ENCODE peak calls at places on chromosomes 6 and 20, in six cellular contexts. One of them, this sample, is unnamed.

GRCh38 chr6:77880501-77880900 is 227.7 kb downstream of the MEI4 start:
- DNase-seq in effector memory CD4-positive, alpha-beta T cell: no peak
- DNase-seq in sigmoid colon: no peak
- DNase-seq in right cardiac atrium: no peak
- DNase-seq in CD4-positive, CD25-positive, alpha-beta regulatory T cell: no peak
- DNase-seq in dorsolateral prefrontal cortex: no peak
- DNase-seq in this sample: no peak

GRCh38 chr20:38863024-38863851 is 57.7 kb downstream of the PPP1R16B start:
- DNase-seq in effector memory CD4-positive, alpha-beta T cell: peak; percentile 53
- DNase-seq in sigmoid colon: no peak
- DNase-seq in right cardiac atrium: no peak
- DNase-seq in CD4-positive, CD25-positive, alpha-beta regulatory T cell: peak; percentile 30
- DNase-seq in dorsolateral prefrontal cortex: no peak
- DNase-seq in this sample: no peak

GRCh38 chr20:25000268-25000801 is 7.8 kb upstream of the APMAP start:
- DNase-seq in effector memory CD4-positive, alpha-beta T cell: no peak
- DNase-seq in sigmoid colon: peak; percentile 91
- DNase-seq in right cardiac atrium: peak; percentile 79
- DNase-seq in CD4-positive, CD25-positive, alpha-beta regulatory T cell: no peak
- DNase-seq in dorsolateral prefrontal cortex: peak; percentile 59
- DNase-seq in this sample: no peak

GRCh38 chr6:38283734-38284362 is 355.9 kb downstream of the BTBD9 start:
- DNase-seq in effector memory CD4-positive, alpha-beta T cell: no peak
- DNase-seq in sigmoid colon: no peak
- DNase-seq in right cardiac atrium: no peak
- DNase-seq in CD4-positive, CD25-positive, alpha-beta regulatory T cell: no peak
- DNase-seq in dorsolateral prefrontal cortex: no peak
- DNase-seq in this sample: no peak

GRCh38 chr6:15663057-15663638 is 320 bp upstream of the DTNBP1 start:
- DNase-seq in effector memory CD4-positive, alpha-beta T cell: no peak
- DNase-seq in sigmoid colon: no peak
- DNase-seq in right cardiac atrium: no peak
- DNase-seq in CD4-positive, CD25-positive, alpha-beta regulatory T cell: no peak
- DNase-seq in dorsolateral prefrontal cortex: no peak
- DNase-seq in this sample: no peak

GRCh38 chr20:31665753-31666152 is 28.0 kb downstream of the COX4I2 start:
- DNase-seq in effector memory CD4-positive, alpha-beta T cell: no peak
- DNase-seq in sigmoid colon: no peak
- DNase-seq in right cardiac atrium: no peak
- DNase-seq in CD4-positive, CD25-positive, alpha-beta regulatory T cell: no peak
- DNase-seq in dorsolateral prefrontal cortex: no peak
- DNase-seq in this sample: no peak

GRCh38 chr20:41398408-41398807 is 31.8 kb upstream of the EMILIN3 start:
- DNase-seq in effector memory CD4-positive, alpha-beta T cell: no peak
- DNase-seq in sigmoid colon: peak; percentile 85
- DNase-seq in right cardiac atrium: peak; percentile 75
- DNase-seq in CD4-positive, CD25-positive, alpha-beta regulatory T cell: no peak
- DNase-seq in dorsolateral prefrontal cortex: no peak
- DNase-seq in this sample: no peak

GRCh38 chr6:105786449-105786848 is 299.7 kb upstream of the PRDM1 start:
- DNase-seq in effector memory CD4-positive, alpha-beta T cell: no peak
- DNase-seq in sigmoid colon: no peak
- DNase-seq in right cardiac atrium: no peak
- DNase-seq in CD4-positive, CD25-positive, alpha-beta regulatory T cell: no peak
- DNase-seq in dorsolateral prefrontal cortex: no peak
- DNase-seq in this sample: no peak

GRCh38 chr6:157989541-157990289 is 8.1 kb downstream of the SYNJ2 start:
- DNase-seq in effector memory CD4-positive, alpha-beta T cell: no peak
- DNase-seq in sigmoid colon: peak; percentile 90
- DNase-seq in right cardiac atrium: peak; percentile 90
- DNase-seq in CD4-positive, CD25-positive, alpha-beta regulatory T cell: no peak
- DNase-seq in dorsolateral prefrontal cortex: no peak
- DNase-seq in this sample: peak; percentile 79

GRCh38 chr6:138620630-138621029 is 121.3 kb upstream of the NHSL1 start:
- DNase-seq in effector memory CD4-positive, alpha-beta T cell: no peak
- DNase-seq in sigmoid colon: no peak
- DNase-seq in right cardiac atrium: no peak
- DNase-seq in CD4-positive, CD25-positive, alpha-beta regulatory T cell: no peak
- DNase-seq in dorsolateral prefrontal cortex: no peak
- DNase-seq in this sample: no peak

GRCh38 chr6:13767121-13767794 is 47.1 kb downstream of the MCUR1 start:
- DNase-seq in effector memory CD4-positive, alpha-beta T cell: peak; percentile 11
- DNase-seq in sigmoid colon: peak; percentile 89
- DNase-seq in right cardiac atrium: peak; percentile 71
- DNase-seq in CD4-positive, CD25-positive, alpha-beta regulatory T cell: peak; percentile 32
- DNase-seq in dorsolateral prefrontal cortex: peak; percentile 59
- DNase-seq in this sample: no peak

GRCh38 chr20:53346266-53346665 is 247.4 kb downstream of the ZNF217 start:
- DNase-seq in effector memory CD4-positive, alpha-beta T cell: no peak
- DNase-seq in sigmoid colon: no peak
- DNase-seq in right cardiac atrium: no peak
- DNase-seq in CD4-positive, CD25-positive, alpha-beta regulatory T cell: no peak
- DNase-seq in dorsolateral prefrontal cortex: no peak
- DNase-seq in this sample: no peak

GRCh38 chr6:90790058-90790457 is 203.2 kb upstream of the MAP3K7 start:
- DNase-seq in effector memory CD4-positive, alpha-beta T cell: no peak
- DNase-seq in sigmoid colon: no peak
- DNase-seq in right cardiac atrium: peak; percentile 23
- DNase-seq in CD4-positive, CD25-positive, alpha-beta regulatory T cell: no peak
- DNase-seq in dorsolateral prefrontal cortex: no peak
- DNase-seq in this sample: no peak

GRCh38 chr6:17927705-17928104 is 59.7 kb downstream of the KIF13A start:
- DNase-seq in effector memory CD4-positive, alpha-beta T cell: no peak
- DNase-seq in sigmoid colon: no peak
- DNase-seq in right cardiac atrium: peak; percentile 83
- DNase-seq in CD4-positive, CD25-positive, alpha-beta regulatory T cell: no peak
- DNase-seq in dorsolateral prefrontal cortex: no peak
- DNase-seq in this sample: no peak
- H3K27ac ChIP-seq in effector memory CD4-positive, alpha-beta T cell: no peak overlapping the region
- H3K27ac ChIP-seq in sigmoid colon: peak overlapping the region; percentile 24
- H3K27ac ChIP-seq in right cardiac atrium: peak overlapping the region; percentile 98
- H3K27ac ChIP-seq in CD4-positive, CD25-positive, alpha-beta regulatory T cell: no peak overlapping the region
- H3K27ac ChIP-seq in dorsolateral prefrontal cortex: peak overlapping the region; percentile 73
- H3K27ac ChIP-seq in this sample: peak overlapping the region; percentile 17

GRCh38 chr6:166440729-166441128 is 58.0 kb upstream of the MPC1 start:
- DNase-seq in effector memory CD4-positive, alpha-beta T cell: no peak
- DNase-seq in sigmoid colon: no peak
- DNase-seq in right cardiac atrium: no peak
- DNase-seq in CD4-positive, CD25-positive, alpha-beta regulatory T cell: no peak
- DNase-seq in dorsolateral prefrontal cortex: no peak
- DNase-seq in this sample: no peak

GRCh38 chr6:166439366-166440091 is 56.8 kb upstream of the MPC1 start:
- DNase-seq in effector memory CD4-positive, alpha-beta T cell: no peak
- DNase-seq in sigmoid colon: no peak
- DNase-seq in right cardiac atrium: no peak
- DNase-seq in CD4-positive, CD25-positive, alpha-beta regulatory T cell: no peak
- DNase-seq in dorsolateral prefrontal cortex: no peak
- DNase-seq in this sample: no peak

GRCh38 chr6:166438211-166438861 is 55.6 kb upstream of the MPC1 start:
- DNase-seq in effector memory CD4-positive, alpha-beta T cell: no peak
- DNase-seq in sigmoid colon: no peak
- DNase-seq in right cardiac atrium: no peak
- DNase-seq in CD4-positive, CD25-positive, alpha-beta regulatory T cell: no peak
- DNase-seq in dorsolateral prefrontal cortex: no peak
- DNase-seq in this sample: no peak

GRCh38 chr6:166441641-166442078 is 58.9 kb upstream of the MPC1 start:
- DNase-seq in effector memory CD4-positive, alpha-beta T cell: no peak
- DNase-seq in sigmoid colon: no peak
- DNase-seq in right cardiac atrium: no peak
- DNase-seq in CD4-positive, CD25-positive, alpha-beta regulatory T cell: no peak
- DNase-seq in dorsolateral prefrontal cortex: no peak
- DNase-seq in this sample: peak; percentile 38

DNA sequence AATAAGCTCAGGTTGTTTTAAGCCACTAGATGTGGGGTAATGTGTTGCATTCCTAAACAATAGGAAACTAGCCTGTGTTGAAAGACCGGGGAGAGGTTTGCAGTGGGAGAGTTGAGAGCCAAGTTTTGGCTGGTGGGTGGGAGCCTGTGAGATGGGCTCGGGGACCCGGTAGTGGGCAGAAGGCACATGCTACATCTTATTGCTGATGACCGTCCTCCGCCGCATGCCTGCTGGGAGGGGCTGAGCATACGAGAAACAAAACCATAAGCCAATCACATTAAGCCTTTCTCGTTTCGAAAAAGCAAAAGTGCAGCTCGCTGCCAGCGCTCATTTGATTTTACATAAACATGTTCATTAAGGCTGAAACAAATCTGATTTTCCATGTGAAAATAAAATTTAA is 57.4 kb upstream of the MPC1 start:
- DNase-seq in effector memory CD4-positive, alpha-beta T cell: no peak
- DNase-seq in sigmoid colon: no peak
- DNase-seq in right cardiac atrium: no peak
- DNase-seq in CD4-positive, CD25-positive, alpha-beta regulatory T cell: no peak
- DNase-seq in dorsolateral prefrontal cortex: no peak
- DNase-seq in this sample: no peak
- H3K27ac ChIP-seq in effector memory CD4-positive, alpha-beta T cell: no peak overlapping the region
- H3K27ac ChIP-seq in sigmoid colon: no peak overlapping the region
- H3K27ac ChIP-seq in right cardiac atrium: no peak overlapping the region
- H3K27ac ChIP-seq in CD4-positive, CD25-positive, alpha-beta regulatory T cell: no peak overlapping the region
- H3K27ac ChIP-seq in dorsolateral prefrontal cortex: peak overlapping the region; percentile 44
- H3K27ac ChIP-seq in this sample: peak overlapping the region; percentile 26

GRCh38 chr6:6317386-6317785 is 3.1 kb downstream of the F13A1 start:
- DNase-seq in effector memory CD4-positive, alpha-beta T cell: no peak
- DNase-seq in sigmoid colon: no peak
- DNase-seq in right cardiac atrium: no peak
- DNase-seq in CD4-positive, CD25-positive, alpha-beta regulatory T cell: no peak
- DNase-seq in dorsolateral prefrontal cortex: no peak
- DNase-seq in this sample: no peak
- H3K27ac ChIP-seq in effector memory CD4-positive, alpha-beta T cell: no peak overlapping the region
- H3K27ac ChIP-seq in sigmoid colon: no peak overlapping the region
- H3K27ac ChIP-seq in right cardiac atrium: no peak overlapping the region
- H3K27ac ChIP-seq in CD4-positive, CD25-positive, alpha-beta regulatory T cell: no peak overlapping the region
- H3K27ac ChIP-seq in dorsolateral prefrontal cortex: no peak overlapping the region
- H3K27ac ChIP-seq in this sample: no peak overlapping the region

DNA sequence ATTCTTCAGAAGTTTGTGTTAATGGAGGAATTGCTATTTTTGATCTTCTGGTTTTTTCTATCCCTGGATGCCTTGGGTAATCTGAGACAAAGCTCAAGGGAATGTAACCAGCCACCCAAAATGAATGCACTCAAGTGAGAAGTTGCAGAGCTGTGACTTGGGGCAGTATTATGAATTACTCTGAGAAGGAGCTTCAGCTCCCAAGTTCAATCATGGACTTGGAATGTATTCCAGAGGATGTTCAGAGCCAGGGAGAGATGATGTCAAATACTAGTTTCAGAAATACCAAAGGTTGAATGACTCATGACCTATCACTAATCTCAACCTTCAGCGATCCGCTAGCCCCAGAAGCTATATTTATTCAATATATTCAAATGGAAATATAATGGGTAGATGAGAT is 375.2 kb upstream of the PLCB4 start:
- DNase-seq in effector memory CD4-positive, alpha-beta T cell: no peak
- DNase-seq in sigmoid colon: no peak
- DNase-seq in right cardiac atrium: no peak
- DNase-seq in CD4-positive, CD25-positive, alpha-beta regulatory T cell: no peak
- DNase-seq in dorsolateral prefrontal cortex: no peak
- DNase-seq in this sample: no peak
- H3K27ac ChIP-seq in effector memory CD4-positive, alpha-beta T cell: no peak overlapping the region
- H3K27ac ChIP-seq in sigmoid colon: no peak overlapping the region
- H3K27ac ChIP-seq in right cardiac atrium: no peak overlapping the region
- H3K27ac ChIP-seq in CD4-positive, CD25-positive, alpha-beta regulatory T cell: no peak overlapping the region
- H3K27ac ChIP-seq in dorsolateral prefrontal cortex: no peak overlapping the region
- H3K27ac ChIP-seq in this sample: no peak overlapping the region

GRCh38 chr6:45458672-45459071 is 80.9 kb upstream of the SUPT3H start:
- DNase-seq in effector memory CD4-positive, alpha-beta T cell: no peak
- DNase-seq in sigmoid colon: no peak
- DNase-seq in right cardiac atrium: no peak
- DNase-seq in CD4-positive, CD25-positive, alpha-beta regulatory T cell: no peak
- DNase-seq in dorsolateral prefrontal cortex: no peak
- DNase-seq in this sample: no peak

GRCh38 chr6:45457141-45457540 is 79.4 kb upstream of the SUPT3H start:
- DNase-seq in effector memory CD4-positive, alpha-beta T cell: no peak
- DNase-seq in sigmoid colon: no peak
- DNase-seq in right cardiac atrium: no peak
- DNase-seq in CD4-positive, CD25-positive, alpha-beta regulatory T cell: no peak
- DNase-seq in dorsolateral prefrontal cortex: no peak
- DNase-seq in this sample: no peak

GRCh38 chr6:45450801-45451200 is 73.1 kb upstream of the SUPT3H start:
- DNase-seq in effector memory CD4-positive, alpha-beta T cell: no peak
- DNase-seq in sigmoid colon: no peak
- DNase-seq in right cardiac atrium: no peak
- DNase-seq in CD4-positive, CD25-positive, alpha-beta regulatory T cell: peak; percentile 23
- DNase-seq in dorsolateral prefrontal cortex: no peak
- DNase-seq in this sample: no peak

GRCh38 chr6:45454008-45454911 is 76.5 kb upstream of the SUPT3H start:
- DNase-seq in effector memory CD4-positive, alpha-beta T cell: no peak
- DNase-seq in sigmoid colon: no peak
- DNase-seq in right cardiac atrium: no peak
- DNase-seq in CD4-positive, CD25-positive, alpha-beta regulatory T cell: no peak
- DNase-seq in dorsolateral prefrontal cortex: no peak
- DNase-seq in this sample: no peak

DNA sequence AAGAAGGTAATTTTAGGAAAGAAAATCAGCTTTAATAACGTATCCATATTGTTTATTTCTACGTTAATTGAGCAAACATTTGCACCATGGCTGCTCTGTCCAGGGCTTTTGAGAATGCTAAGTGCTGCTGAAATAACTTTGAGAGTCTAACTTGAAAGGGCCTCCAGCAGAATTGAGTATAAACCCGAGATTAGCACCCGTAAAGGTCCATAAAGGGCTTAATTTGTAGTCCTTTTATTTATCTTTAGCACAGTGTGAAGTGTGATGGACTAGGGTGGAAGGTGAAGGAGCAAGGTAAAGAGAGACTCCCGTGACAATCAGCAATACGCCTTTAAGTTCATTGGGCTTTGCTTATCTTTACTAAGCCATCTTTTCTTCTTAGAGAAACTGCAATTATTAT is 77.7 kb upstream of the SUPT3H start:
- DNase-seq in effector memory CD4-positive, alpha-beta T cell: no peak
- DNase-seq in sigmoid colon: no peak
- DNase-seq in right cardiac atrium: no peak
- DNase-seq in CD4-positive, CD25-positive, alpha-beta regulatory T cell: no peak
- DNase-seq in dorsolateral prefrontal cortex: no peak
- DNase-seq in this sample: no peak
- H3K27ac ChIP-seq in effector memory CD4-positive, alpha-beta T cell: no peak overlapping the region
- H3K27ac ChIP-seq in sigmoid colon: no peak overlapping the region
- H3K27ac ChIP-seq in right cardiac atrium: no peak overlapping the region
- H3K27ac ChIP-seq in CD4-positive, CD25-positive, alpha-beta regulatory T cell: no peak overlapping the region
- H3K27ac ChIP-seq in dorsolateral prefrontal cortex: no peak overlapping the region
- H3K27ac ChIP-seq in this sample: no peak overlapping the region

GRCh38 chr6:26400626-26401025 is 1.4 kb upstream of the BTN3A1 start:
- DNase-seq in effector memory CD4-positive, alpha-beta T cell: no peak
- DNase-seq in sigmoid colon: no peak
- DNase-seq in right cardiac atrium: no peak
- DNase-seq in CD4-positive, CD25-positive, alpha-beta regulatory T cell: no peak
- DNase-seq in dorsolateral prefrontal cortex: no peak
- DNase-seq in this sample: no peak
- H3K27ac ChIP-seq in effector memory CD4-positive, alpha-beta T cell: no peak overlapping the region
- H3K27ac ChIP-seq in sigmoid colon: no peak overlapping the region
- H3K27ac ChIP-seq in right cardiac atrium: no peak overlapping the region
- H3K27ac ChIP-seq in CD4-positive, CD25-positive, alpha-beta regulatory T cell: no peak overlapping the region
- H3K27ac ChIP-seq in dorsolateral prefrontal cortex: no peak overlapping the region
- H3K27ac ChIP-seq in this sample: no peak overlapping the region

DNA sequence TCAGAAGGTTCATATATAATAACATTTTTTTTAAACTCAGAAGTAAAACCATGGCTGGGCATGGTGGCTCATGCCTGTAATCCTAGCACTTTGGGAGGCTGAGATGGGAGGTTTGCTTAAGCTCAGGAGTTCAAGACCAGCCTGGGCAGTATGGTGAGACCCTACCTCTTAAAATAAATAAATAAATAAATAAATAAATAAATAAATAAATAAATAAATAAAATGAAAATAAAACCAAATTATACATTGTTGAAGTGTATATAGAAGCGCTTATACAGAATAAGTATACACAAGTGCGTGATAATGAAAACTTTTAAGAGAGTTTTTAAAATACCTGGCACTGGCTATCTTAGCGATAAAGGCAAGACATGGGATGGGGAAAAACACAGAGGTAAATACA is 71.6 kb downstream of the OR2B2 start:
- DNase-seq in effector memory CD4-positive, alpha-beta T cell: no peak
- DNase-seq in sigmoid colon: no peak
- DNase-seq in right cardiac atrium: no peak
- DNase-seq in CD4-positive, CD25-positive, alpha-beta regulatory T cell: no peak
- DNase-seq in dorsolateral prefrontal cortex: no peak
- DNase-seq in this sample: no peak
- H3K27ac ChIP-seq in effector memory CD4-positive, alpha-beta T cell: no peak overlapping the region
- H3K27ac ChIP-seq in sigmoid colon: no peak overlapping the region
- H3K27ac ChIP-seq in right cardiac atrium: no peak overlapping the region
- H3K27ac ChIP-seq in CD4-positive, CD25-positive, alpha-beta regulatory T cell: no peak overlapping the region
- H3K27ac ChIP-seq in dorsolateral prefrontal cortex: no peak overlapping the region
- H3K27ac ChIP-seq in this sample: no peak overlapping the region

This sample was measured in substantia nigra.